ENCODE peak calls at places on chromosome 10, in four cellular contexts. One of them, this sample, is unnamed.

GRCh38 chr10:31142026-31142425 is 110.4 kb upstream of the ZNF438 start:
- DNase-seq in right lobe of liver: no peak
- DNase-seq in K562: no peak
- DNase-seq in adrenal gland: no peak
- DNase-seq in this sample: no peak

GRCh38 chr10:95201736-95202135 is 7.7 kb downstream of the ACSM6 start:
- DNase-seq in K562: no peak
- DNase-seq in right lobe of liver: no peak
- DNase-seq in adrenal gland: no peak
- DNase-seq in this sample: no peak

GRCh38 chr10:37860494-37861190 is 3.2 kb upstream of the ZNF248 start:
- DNase-seq in adrenal gland: no peak
- DNase-seq in K562: no peak
- DNase-seq in right lobe of liver: no peak
- DNase-seq in this sample: peak; percentile 8

GRCh38 chr10:124004372-124004928 is 88.9 kb downstream of the CHST15 start:
- DNase-seq in K562: no peak
- DNase-seq in adrenal gland: no peak
- DNase-seq in right lobe of liver: peak; percentile 40
- DNase-seq in this sample: no peak

GRCh38 chr10:114868801-114869200 is 47.2 kb downstream of the FHIP2A start:
- DNase-seq in adrenal gland: no peak
- DNase-seq in right lobe of liver: no peak
- DNase-seq in K562: no peak
- DNase-seq in this sample: no peak

GRCh38 chr10:35635576-35635975 is 6.5 kb downstream of the FZD8 start:
- DNase-seq in adrenal gland: peak; percentile 49
- DNase-seq in right lobe of liver: no peak
- DNase-seq in K562: peak; percentile 74
- DNase-seq in this sample: peak; percentile 27

GRCh38 chr10:1595726-1596125 is 141.6 kb downstream of the ADARB2 start:
- DNase-seq in adrenal gland: no peak
- DNase-seq in right lobe of liver: no peak
- DNase-seq in K562: no peak
- DNase-seq in this sample: no peak

GRCh38 chr10:122746408-122746807 is 46.8 kb upstream of the C10orf120 start:
- DNase-seq in K562: no peak
- DNase-seq in right lobe of liver: no peak
- DNase-seq in adrenal gland: no peak
- DNase-seq in this sample: no peak

GRCh38 chr10:101576229-101576863 is 11.7 kb downstream of the POLL start:
- DNase-seq in right lobe of liver: no peak
- DNase-seq in adrenal gland: no peak
- DNase-seq in K562: peak; percentile 34
- DNase-seq in this sample: no peak

GRCh38 chr10:7397049-7397448 is 13.8 kb downstream of the SFMBT2 start:
- DNase-seq in right lobe of liver: no peak
- DNase-seq in adrenal gland: no peak
- DNase-seq in K562: no peak
- DNase-seq in this sample: no peak
- H3K4me3 ChIP-seq in right lobe of liver: no peak overlapping the region
- H3K4me3 ChIP-seq in adrenal gland: no peak overlapping the region
- H3K4me3 ChIP-seq in K562: no peak overlapping the region
- H3K4me3 ChIP-seq in this sample: no peak overlapping the region

GRCh38 chr10:110918633-110919348 is at the start of gene BBIP1:
- DNase-seq in adrenal gland: peak; percentile 94
- DNase-seq in right lobe of liver: peak; percentile 98
- DNase-seq in K562: no peak
- DNase-seq in this sample: no peak
- TF ChIP-seq POLR2A in adrenal gland: peak; percentile 85
- TF ChIP-seq POLR2A in right lobe of liver: peak; percentile 91
- TF ChIP-seq POLR2A in K562: peak; percentile 91
- TF ChIP-seq POLR2A in this sample: no peak

GRCh38 chr10:5887641-5888040 is 2.1 kb downstream of the ANKRD16 start:
- DNase-seq in adrenal gland: no peak
- DNase-seq in K562: no peak
- DNase-seq in right lobe of liver: no peak
- DNase-seq in this sample: no peak
- H3K4me3 ChIP-seq in adrenal gland: no peak overlapping the region
- H3K4me3 ChIP-seq in K562: peak overlapping the region; percentile 84
- H3K4me3 ChIP-seq in right lobe of liver: no peak overlapping the region
- H3K4me3 ChIP-seq in this sample: no peak overlapping the region

DNA sequence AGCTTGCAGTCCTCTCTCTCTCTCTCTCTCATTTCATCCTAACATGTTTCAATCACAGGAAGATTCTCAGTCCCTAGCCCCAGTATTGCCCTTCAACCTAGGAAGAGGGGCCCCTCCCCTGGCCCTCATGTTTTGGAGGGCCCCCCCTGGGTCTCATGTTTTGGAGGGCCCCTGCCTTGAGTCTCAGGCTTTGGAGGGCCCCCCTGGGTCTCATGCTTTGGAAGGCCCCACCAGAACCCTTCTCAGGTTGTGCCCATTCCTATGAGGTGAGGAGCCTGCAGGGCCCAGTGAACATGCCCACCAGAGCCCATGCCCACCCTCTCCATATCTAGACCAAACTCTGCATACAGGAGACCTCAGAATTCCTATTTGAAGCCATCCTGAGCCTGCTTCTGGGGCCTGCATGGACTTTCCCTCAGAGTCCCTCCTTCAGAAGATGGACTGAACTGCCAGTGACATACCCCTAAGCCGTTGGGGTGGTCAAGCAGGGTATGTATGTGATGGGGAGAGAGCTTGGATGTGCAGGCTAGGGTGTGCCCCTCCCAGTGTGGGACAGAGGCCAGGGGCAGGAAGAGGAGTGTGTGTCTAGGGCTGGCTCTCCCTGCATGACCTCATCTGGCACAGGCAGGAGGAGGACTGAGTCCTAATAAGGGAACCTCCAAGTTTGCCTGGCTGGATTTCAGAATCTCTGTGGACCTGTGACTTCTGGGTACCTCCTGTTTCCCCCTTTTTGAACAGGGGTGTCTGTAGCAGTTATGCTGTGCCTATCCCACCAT is 8.1 kb upstream of the VDAC2 start:
- DNase-seq in adrenal gland: no peak
- DNase-seq in K562: no peak
- DNase-seq in right lobe of liver: peak; percentile 42
- DNase-seq in this sample: peak; percentile 37
- TF ChIP-seq POLR2A in adrenal gland: no peak
- TF ChIP-seq POLR2A in K562: no peak
- TF ChIP-seq POLR2A in right lobe of liver: no peak
- TF ChIP-seq POLR2A in this sample: no peak

GRCh38 chr10:11016959-11017574 is 605 bp upstream of the CELF2 start:
- DNase-seq in K562: no peak
- DNase-seq in adrenal gland: no peak
- DNase-seq in right lobe of liver: no peak
- DNase-seq in this sample: peak; percentile 71
- H3K4me3 ChIP-seq in K562: no peak overlapping the region
- H3K4me3 ChIP-seq in adrenal gland: no peak overlapping the region
- H3K4me3 ChIP-seq in right lobe of liver: peak overlapping the region; percentile 9
- H3K4me3 ChIP-seq in this sample: no peak overlapping the region

GRCh38 chr10:18684953-18685352 is 25.7 kb downstream of the ARL5B start:
- DNase-seq in right lobe of liver: no peak
- DNase-seq in K562: no peak
- DNase-seq in adrenal gland: no peak
- DNase-seq in this sample: no peak

GRCh38 chr10:18683427-18683826 is 24.2 kb downstream of the ARL5B start:
- DNase-seq in adrenal gland: no peak
- DNase-seq in right lobe of liver: no peak
- DNase-seq in K562: no peak
- DNase-seq in this sample: no peak

GRCh38 chr10:18684416-18684815 is 25.2 kb downstream of the ARL5B start:
- DNase-seq in adrenal gland: no peak
- DNase-seq in K562: no peak
- DNase-seq in right lobe of liver: no peak
- DNase-seq in this sample: no peak

GRCh38 chr10:18681366-18681765 is 22.1 kb downstream of the ARL5B start:
- DNase-seq in right lobe of liver: no peak
- DNase-seq in K562: no peak
- DNase-seq in adrenal gland: no peak
- DNase-seq in this sample: no peak

GRCh38 chr10:18681971-18682403 is 22.8 kb downstream of the ARL5B start:
- DNase-seq in K562: no peak
- DNase-seq in right lobe of liver: no peak
- DNase-seq in adrenal gland: no peak
- DNase-seq in this sample: no peak
- TF ChIP-seq POLR2A in K562: no peak
- TF ChIP-seq POLR2A in right lobe of liver: no peak
- TF ChIP-seq POLR2A in adrenal gland: no peak
- TF ChIP-seq POLR2A in this sample: no peak

DNA sequence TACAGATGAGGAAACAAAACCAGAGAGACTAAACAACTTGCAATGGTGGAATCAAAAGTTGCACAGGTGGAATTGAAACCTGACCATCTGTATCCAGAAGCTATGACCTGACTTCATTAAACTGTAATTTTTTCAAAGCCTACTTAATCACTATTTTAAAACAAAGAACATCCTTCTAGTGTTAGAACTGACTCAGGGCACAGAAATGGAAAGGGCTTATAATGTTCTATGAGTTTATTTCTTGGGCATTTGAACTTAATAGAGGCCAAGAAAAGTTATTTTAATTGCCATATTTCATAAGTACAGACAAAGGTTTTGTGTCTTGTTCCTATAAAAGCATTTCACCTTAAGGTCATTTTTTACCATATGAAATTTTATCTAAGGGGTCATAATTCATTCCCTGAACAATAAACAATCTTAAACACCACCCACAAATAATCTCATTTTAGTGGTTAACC is 8.8 kb downstream of the ITGB1 start:
- DNase-seq in right lobe of liver: no peak
- DNase-seq in K562: no peak
- DNase-seq in adrenal gland: no peak
- DNase-seq in this sample: no peak
- H3K4me3 ChIP-seq in right lobe of liver: no peak overlapping the region
- H3K4me3 ChIP-seq in K562: no peak overlapping the region
- H3K4me3 ChIP-seq in adrenal gland: no peak overlapping the region
- H3K4me3 ChIP-seq in this sample: no peak overlapping the region

DNA sequence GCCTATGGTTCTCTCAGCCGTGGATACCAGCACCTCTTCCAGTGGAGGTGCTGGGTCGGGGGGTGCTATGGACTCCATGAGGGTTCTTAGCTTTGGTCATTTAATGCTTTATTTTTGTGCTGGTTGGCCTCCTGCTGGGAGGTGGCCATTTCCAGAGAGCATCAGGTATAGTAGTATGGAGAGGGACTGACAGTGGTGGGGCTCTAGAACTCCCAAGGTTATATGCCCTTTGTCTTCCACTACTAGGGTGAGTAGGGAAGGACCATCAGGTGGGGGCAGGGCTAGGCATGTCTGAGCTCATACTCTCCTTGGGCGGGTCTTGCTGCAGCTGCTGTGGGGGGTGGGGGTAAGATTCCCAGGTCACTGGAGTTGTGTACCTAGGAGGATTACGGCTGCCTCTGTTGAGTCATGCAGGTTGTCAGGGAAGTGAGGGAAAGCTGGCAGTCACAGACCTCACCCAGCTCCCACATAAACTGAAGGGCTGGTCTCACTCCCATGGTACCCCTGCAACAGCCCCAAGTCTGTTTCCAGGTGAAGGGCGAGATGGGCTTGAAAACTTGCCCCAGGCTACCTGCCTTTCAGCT is 763.2 kb upstream of the LRRTM3 start:
- DNase-seq in right lobe of liver: no peak
- DNase-seq in adrenal gland: no peak
- DNase-seq in K562: no peak
- DNase-seq in this sample: no peak
- TF ChIP-seq POLR2A in right lobe of liver: no peak
- TF ChIP-seq POLR2A in adrenal gland: no peak
- TF ChIP-seq POLR2A in K562: no peak
- TF ChIP-seq POLR2A in this sample: no peak